ENCODE peak calls at places on chromosomes 5 and 9, in nine cellular contexts. R, J, U, Z, C, X, O, K and S are unnamed samples.

GRCh38 chr5:61435368-61435767 is 103.3 kb downstream of the ZSWIM6 start:
- DNase-seq in R (no peak), Z (no peak), C (no peak), K (no peak), U (no peak), X (no peak), J (no peak), O (no peak), S (no peak)

GRCh38 chr5:144101616-144102015 is 68.8 kb downstream of the YIPF5 start:
- DNase-seq in R (no peak), O (no peak), X (no peak), Z (no peak), U (no peak), C (no peak), K (no peak), J (no peak), S (no peak)

GRCh38 chr9:125820100-125820804 is 73.1 kb downstream of the PBX3 start:
- DNase-seq in U (no peak), X (no peak), R (no peak), J (no peak), Z (no peak), O (no peak), C (no peak), K (no peak), S (no peak)

GRCh38 chr5:150142800-150143724 is 12.6 kb downstream of the PDGFRB start:
- DNase-seq in X (peak), U (peak), O (peak), Z (peak), J (peak), R (peak), K (peak), C (peak), S (peak)

GRCh38 chr9:87595605-87596004 is 97.9 kb downstream of the DAPK1 start:
- DNase-seq in C (no peak), U (no peak), R (no peak), J (no peak), Z (no peak), O (no peak), K (no peak), X (no peak), S (no peak)

GRCh38 chr9:110748251-110748893 is 79.8 kb downstream of the MUSK start:
- DNase-seq in C (peak), R (no peak), J (no peak), X (no peak), Z (no peak), O (no peak), U (peak), K (no peak), S (peak)

GRCh38 chr9:132249690-132250089 is 87.8 kb downstream of the NTNG2 start:
- DNase-seq in O (peak), K (no peak), Z (no peak), C (no peak), X (no peak), J (no peak), R (no peak), U (no peak), S (no peak)

GRCh38 chr5:143986567-143987242 is 174.7 kb downstream of the HMHB1 start:
- DNase-seq in J (peak), X (no peak), U (no peak), O (no peak), R (no peak), Z (peak), K (no peak), C (no peak), S (peak)

GRCh38 chr5:10681605-10682428 is 79.2 kb downstream of the DAP start:
- DNase-seq in Z (no peak), J (no peak), K (no peak), O (no peak), U (no peak), R (no peak), X (no peak), C (no peak), S (no peak)

GRCh38 chr9:76904661-76905457 is 1.1 kb downstream of the PRUNE2 start:
- DNase-seq in U (no peak), X (no peak), K (no peak), C (no peak), Z (no peak), R (no peak), J (no peak), O (no peak), S (no peak)

GRCh38 chr5:67246108-67246507 is 49.5 kb upstream of the CD180 start:
- DNase-seq in X (peak), U (peak), Z (peak), O (no peak), R (peak), C (peak), K (no peak), J (peak), S (peak)

GRCh38 chr5:150158170-150158949 is 2.7 kb upstream of the PDGFRB start:
- DNase-seq in K (no peak), J (no peak), Z (peak), O (no peak), R (peak), U (no peak), C (no peak), X (no peak), S (no peak)

GRCh38 chr9:706606-707451 is 134.7 kb upstream of the DMRT1 start:
- DNase-seq in X (peak), O (peak), Z (peak), K (peak), C (peak), R (peak), J (peak), U (peak), S (peak)

GRCh38 chr9:87792831-87793288 is 66.9 kb downstream of the CTSL start:
- DNase-seq in C (peak), Z (peak), R (peak), K (peak), X (peak), J (peak), O (peak), U (peak), S (peak)

GRCh38 chr5:140588311-140589070 is 23.9 kb downstream of the SLC35A4 start:
- DNase-seq in U (no peak), R (no peak), J (no peak), O (no peak), Z (peak), X (no peak), C (no peak), K (no peak), S (no peak)

GRCh38 chr9:33436445-33436844 is 10.9 kb downstream of the AQP3 start:
- DNase-seq in K (no peak), R (no peak), U (no peak), C (no peak), X (no peak), O (no peak), J (no peak), Z (no peak), S (no peak)

GRCh38 chr5:170809551-170809950 is 26.0 kb downstream of the GABRP start:
- DNase-seq in U (peak), O (no peak), K (peak), Z (peak), X (no peak), C (peak), R (no peak), J (peak), S (peak)

GRCh38 chr9:90775657-90776056 is 26.0 kb upstream of the SYK start:
- DNase-seq in R (no peak), O (no peak), C (no peak), U (no peak), Z (no peak), J (no peak), K (no peak), X (no peak), S (no peak)

GRCh38 chr5:37665272-37665671 is 174.6 kb downstream of the GDNF start:
- DNase-seq in X (no peak), R (no peak), Z (peak), K (no peak), U (no peak), C (no peak), O (no peak), J (peak), S (no peak)

GRCh38 chr5:114018178-114018577 is 343.7 kb upstream of the KCNN2 start:
- DNase-seq in O (no peak), X (peak), U (no peak), Z (no peak), J (no peak), C (no peak), R (no peak), K (no peak), S (no peak)

GRCh38 chr5:172854451-172854871 is 20.4 kb downstream of the ERGIC1 start:
- DNase-seq in J (no peak), U (no peak), Z (no peak), C (peak), R (no peak), X (peak), K (no peak), O (peak), S (peak)

DNA sequence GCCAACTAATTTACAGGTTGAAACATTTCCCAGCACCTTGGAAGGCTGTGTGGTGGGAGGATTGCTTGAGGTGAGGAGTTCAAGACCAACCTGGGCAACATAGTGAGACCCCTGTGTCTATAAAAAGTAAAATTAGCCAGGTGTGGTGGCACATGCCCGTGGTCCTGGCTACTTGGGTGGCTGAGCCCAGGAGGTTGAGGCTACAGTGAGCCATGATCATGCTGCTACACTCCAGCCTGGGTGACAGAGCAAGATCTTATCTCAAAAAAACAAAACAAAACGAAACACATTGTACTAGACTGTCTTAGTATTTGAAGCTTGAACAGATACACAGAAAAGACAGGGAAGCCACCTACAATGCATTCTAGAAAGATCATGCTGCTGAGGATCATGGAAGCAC is 2.8 kb upstream of the HSDL2 start:
- DNase-seq in Z (no peak), C (no peak), U (peak), K (no peak), O (no peak), R (no peak), J (no peak), X (no peak), S (no peak)
- H3K4me3 ChIP-seq in Z (no peak), C (no peak), U (no peak), K (no peak), O (peak), R (no peak), J (no peak), X (no peak), S (no peak)

GRCh38 chr9:93501406-93501805 is 48.0 kb upstream of the FAM120AOS start:
- DNase-seq in X (no peak), Z (no peak), C (no peak), J (no peak), O (no peak), R (no peak), K (no peak), U (peak), S (no peak)

GRCh38 chr9:93496285-93496684 is 42.9 kb upstream of the FAM120AOS start:
- DNase-seq in U (no peak), Z (no peak), R (no peak), K (no peak), J (no peak), C (peak), X (no peak), O (no peak), S (peak)

GRCh38 chr9:93503381-93503780 is 50.0 kb upstream of the FAM120AOS start:
- DNase-seq in U (no peak), O (no peak), K (no peak), R (no peak), Z (no peak), C (no peak), X (no peak), J (no peak), S (no peak)

GRCh38 chr9:93505518-93506123 is 52.2 kb upstream of the FAM120AOS start:
- DNase-seq in X (no peak), C (no peak), O (no peak), R (no peak), Z (no peak), K (no peak), U (no peak), J (no peak), S (no peak)

GRCh38 chr9:93500571-93501298 is 47.4 kb upstream of the FAM120AOS start:
- DNase-seq in R (no peak), O (no peak), Z (no peak), C (no peak), J (no peak), K (no peak), U (peak), X (no peak), S (no peak)
- H3K4me3 ChIP-seq in R (peak), O (peak), Z (no peak), C (no peak), J (no peak), K (no peak), U (peak), X (no peak), S (peak)

DNA sequence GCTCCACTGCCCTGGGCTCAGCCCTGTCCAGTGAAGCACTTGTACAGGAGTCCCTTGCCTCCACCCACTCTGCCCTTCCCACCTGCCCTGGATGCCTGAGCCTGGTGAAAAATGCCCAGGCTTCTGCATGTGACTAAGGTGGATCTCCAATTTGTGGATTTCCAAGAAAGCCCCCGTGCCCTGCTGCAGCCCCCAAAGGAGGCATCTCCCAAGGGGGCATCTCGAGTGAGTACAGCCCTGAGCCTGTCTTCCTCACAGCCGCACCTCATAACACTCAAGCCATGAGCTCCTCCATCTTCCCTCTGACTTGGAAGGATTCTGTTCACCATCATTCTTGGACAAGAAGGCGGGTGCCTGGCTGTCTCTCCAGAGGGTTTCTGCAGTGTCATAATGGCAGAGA is 158.0 kb upstream of the PPP1R26 start:
- DNase-seq in K (peak), J (no peak), Z (no peak), O (no peak), R (no peak), U (no peak), X (no peak), C (no peak), S (no peak)
- H3K4me3 ChIP-seq in K (no peak), J (no peak), Z (no peak), O (no peak), R (no peak), U (no peak), X (no peak), C (no peak), S (no peak)

GRCh38 chr9:69173891-69174644 is at the start of gene TJP2:
- DNase-seq in K (peak), C (peak), X (peak), Z (peak), O (peak), R (peak), J (peak), U (peak), S (peak)

GRCh38 chr9:69173497-69173890 is 583 bp upstream of the TJP2 start:
- DNase-seq in C (no peak), K (no peak), O (no peak), J (no peak), U (no peak), Z (no peak), X (no peak), R (no peak), S (no peak)

GRCh38 chr9:69176446-69177135 is 2.5 kb downstream of the TJP2 start:
- DNase-seq in X (no peak), R (no peak), U (peak), O (no peak), J (no peak), C (peak), K (no peak), Z (no peak), S (peak)

GRCh38 chr9:69174645-69175487 is 789 bp downstream of the TJP2 start:
- DNase-seq in R (peak), J (peak), O (no peak), Z (peak), X (peak), K (peak), C (peak), U (peak), S (peak)

DNA sequence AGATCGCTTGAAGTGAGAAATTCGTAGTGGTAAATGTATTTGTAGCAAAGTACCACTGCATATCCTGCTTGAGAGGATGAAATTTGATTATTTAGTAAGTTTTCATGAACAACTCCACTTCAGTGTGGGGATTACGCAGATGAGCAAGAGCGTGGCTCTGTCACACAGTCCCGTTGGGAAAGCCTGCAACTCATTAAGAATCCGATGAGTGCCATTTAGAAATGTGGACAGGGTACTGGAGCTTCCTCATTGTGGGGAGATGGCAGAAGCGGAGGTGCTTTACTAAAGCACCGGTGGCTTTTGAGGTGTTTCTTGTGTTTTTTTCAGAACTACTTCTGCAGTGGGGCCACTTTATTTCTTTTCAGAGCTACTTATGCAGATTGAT is 1.4 kb downstream of the TJP2 start:
- DNase-seq in J (no peak), R (no peak), K (no peak), O (no peak), U (no peak), C (no peak), Z (no peak), X (no peak), S (peak)
- H3K4me3 ChIP-seq in J (peak), R (peak), K (no peak), O (peak), U (peak), C (peak), Z (peak), X (peak), S (peak)

GRCh38 chr9:127358023-127358535 is 38.9 kb upstream of the SLC2A8 start:
- DNase-seq in O (no peak), Z (no peak), J (no peak), X (peak), C (no peak), K (no peak), R (no peak), U (no peak), S (no peak)

GRCh38 chr9:127349483-127350127 is 47.4 kb upstream of the SLC2A8 start:
- DNase-seq in O (no peak), X (no peak), Z (no peak), C (no peak), J (no peak), U (no peak), R (peak), K (no peak), S (no peak)

GRCh38 chr9:127356906-127357305 is 40.1 kb upstream of the SLC2A8 start:
- DNase-seq in X (no peak), R (no peak), K (no peak), U (no peak), O (no peak), C (no peak), J (no peak), Z (no peak), S (no peak)

GRCh38 chr9:127351182-127352166 is 45.5 kb upstream of the SLC2A8 start:
- DNase-seq in R (no peak), K (no peak), J (no peak), C (no peak), Z (no peak), X (no peak), U (no peak), O (no peak), S (no peak)

GRCh38 chr9:127353882-127354281 is 43.1 kb upstream of the SLC2A8 start:
- DNase-seq in C (no peak), R (no peak), O (no peak), X (no peak), J (no peak), K (no peak), Z (no peak), U (no peak), S (no peak)
- H3K4me3 ChIP-seq in C (no peak), R (no peak), O (no peak), X (no peak), J (no peak), K (no peak), Z (no peak), U (no peak), S (no peak)

DNA sequence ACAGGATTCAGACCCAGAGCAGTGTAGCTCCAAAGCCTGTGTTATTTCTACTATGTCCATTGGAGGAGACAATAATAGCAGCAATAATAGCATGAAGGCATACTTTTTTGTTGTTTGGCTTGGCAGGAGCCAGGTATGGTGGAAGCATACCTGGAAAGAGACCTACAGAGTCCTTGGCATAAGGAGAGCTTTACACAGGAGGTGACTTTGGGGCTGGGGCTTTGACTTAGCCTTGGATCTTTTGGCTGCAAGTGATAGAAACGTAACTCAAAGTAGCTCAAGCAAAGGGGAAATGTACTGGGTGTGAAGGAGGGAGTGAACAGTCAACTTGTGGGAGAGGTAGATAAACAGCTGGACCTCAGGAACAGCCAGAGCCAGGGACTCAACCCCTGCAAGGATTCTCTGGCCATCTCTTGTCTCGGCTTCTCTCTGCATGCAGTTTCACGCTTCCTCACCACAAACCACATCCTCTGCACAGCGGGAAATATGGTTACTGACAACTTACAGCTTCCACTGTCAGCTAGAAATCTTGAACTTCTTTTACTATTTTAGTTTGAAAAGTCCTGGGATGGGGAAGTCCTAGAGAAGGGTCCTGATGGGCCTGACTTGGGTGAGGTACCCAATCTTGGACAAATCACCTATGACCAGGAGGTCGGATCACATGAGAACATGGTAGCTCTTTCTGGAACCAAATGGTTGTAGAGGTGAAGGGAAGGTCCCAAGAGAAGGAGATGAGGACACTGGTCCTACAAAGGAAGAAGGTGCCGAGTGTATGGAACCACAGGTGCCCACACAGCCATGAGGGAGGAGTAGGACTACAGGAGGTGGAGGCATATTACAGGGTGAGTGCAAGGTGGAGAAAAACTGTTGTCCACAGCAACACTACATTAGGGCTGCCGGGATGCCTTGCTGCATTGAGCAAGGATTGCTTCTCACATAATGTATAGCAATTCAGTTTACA is 47.0 kb upstream of the TGFBR1 start:
- DNase-seq in J (peak), K (peak), O (no peak), Z (peak), C (peak), X (peak), R (no peak), U (peak), S (peak)
- H3K4me3 ChIP-seq in J (no peak), K (no peak), O (no peak), Z (no peak), C (no peak), X (no peak), R (no peak), U (no peak), S (no peak)